ENCODE peak calls at places on chromosomes 6 and 20, in six cellular contexts. One of them, this sample, is unnamed.

GRCh38 chr6:170485159-170485558 is 67.9 kb downstream of the PSMB1 start:
- DNase-seq in iris pigment epithelial cell: peak
- DNase-seq in ecto neural progenitor cell: no peak
- DNase-seq in AG09309: no peak
- DNase-seq in M059J: no peak
- DNase-seq in NCI-H524: no peak
- DNase-seq in this sample: no peak

GRCh38 chr6:1613631-1614447 is 4.1 kb downstream of the FOXC1 start:
- DNase-seq in iris pigment epithelial cell: peak
- DNase-seq in ecto neural progenitor cell: peak
- DNase-seq in AG09309: no peak
- DNase-seq in M059J: no peak
- DNase-seq in NCI-H524: no peak
- DNase-seq in this sample: no peak

GRCh38 chr6:154614101-154614500 is 103.6 kb upstream of the CNKSR3 start:
- DNase-seq in iris pigment epithelial cell: peak
- DNase-seq in ecto neural progenitor cell: no peak
- DNase-seq in AG09309: no peak
- DNase-seq in M059J: peak
- DNase-seq in NCI-H524: no peak
- DNase-seq in this sample: no peak

GRCh38 chr6:34517461-34517868 is 38.7 kb downstream of the SPDEF start:
- DNase-seq in iris pigment epithelial cell: no peak
- DNase-seq in ecto neural progenitor cell: no peak
- DNase-seq in AG09309: no peak
- DNase-seq in M059J: no peak
- DNase-seq in NCI-H524: no peak
- DNase-seq in this sample: no peak

GRCh38 chr6:57822896-57823358 is 505.5 kb downstream of the PRIM2 start:
- DNase-seq in iris pigment epithelial cell: peak
- DNase-seq in ecto neural progenitor cell: no peak
- DNase-seq in AG09309: no peak
- DNase-seq in M059J: no peak
- DNase-seq in NCI-H524: no peak
- DNase-seq in this sample: no peak

GRCh38 chr6:148624025-148624424 is 122.8 kb upstream of the UST start:
- DNase-seq in iris pigment epithelial cell: peak
- DNase-seq in ecto neural progenitor cell: no peak
- DNase-seq in AG09309: no peak
- DNase-seq in M059J: peak
- DNase-seq in NCI-H524: no peak
- DNase-seq in this sample: no peak

GRCh38 chr6:87483929-87484328 is 11.2 kb downstream of the SLC35A1 start:
- DNase-seq in iris pigment epithelial cell: peak
- DNase-seq in ecto neural progenitor cell: peak
- DNase-seq in AG09309: no peak
- DNase-seq in M059J: peak
- DNase-seq in NCI-H524: no peak
- DNase-seq in this sample: no peak

GRCh38 chr6:109867970-109868358 is 110.1 kb upstream of the GPR6 start:
- DNase-seq in iris pigment epithelial cell: peak
- DNase-seq in ecto neural progenitor cell: no peak
- DNase-seq in AG09309: peak
- DNase-seq in M059J: peak
- DNase-seq in NCI-H524: no peak
- DNase-seq in this sample: no peak

GRCh38 chr6:3281669-3282460 is 23.1 kb downstream of the PSMG4 start:
- DNase-seq in iris pigment epithelial cell: peak
- DNase-seq in ecto neural progenitor cell: no peak
- DNase-seq in AG09309: peak
- DNase-seq in M059J: peak
- DNase-seq in NCI-H524: no peak
- DNase-seq in this sample: no peak

GRCh38 chr6:139486476-139486799 is 112.0 kb upstream of the CITED2 start:
- DNase-seq in iris pigment epithelial cell: no peak
- DNase-seq in ecto neural progenitor cell: no peak
- DNase-seq in AG09309: no peak
- DNase-seq in M059J: no peak
- DNase-seq in NCI-H524: no peak
- DNase-seq in this sample: no peak

GRCh38 chr6:105740946-105741605 is 338.2 kb upstream of the PREP start:
- DNase-seq in iris pigment epithelial cell: no peak
- DNase-seq in ecto neural progenitor cell: no peak
- DNase-seq in AG09309: peak
- DNase-seq in M059J: peak
- DNase-seq in NCI-H524: no peak
- DNase-seq in this sample: no peak

GRCh38 chr20:34543457-34544056 is 15.0 kb upstream of the MAP1LC3A start:
- DNase-seq in iris pigment epithelial cell: no peak
- DNase-seq in ecto neural progenitor cell: no peak
- DNase-seq in AG09309: no peak
- DNase-seq in M059J: no peak
- DNase-seq in NCI-H524: no peak
- DNase-seq in this sample: no peak

GRCh38 chr6:139443226-139444112 is 69.0 kb upstream of the CITED2 start:
- DNase-seq in iris pigment epithelial cell: peak
- DNase-seq in ecto neural progenitor cell: no peak
- DNase-seq in AG09309: no peak
- DNase-seq in M059J: no peak
- DNase-seq in NCI-H524: no peak
- DNase-seq in this sample: no peak

GRCh38 chr20:24016560-24016959 is 28.0 kb upstream of the GGTLC1 start:
- DNase-seq in iris pigment epithelial cell: no peak
- DNase-seq in ecto neural progenitor cell: no peak
- DNase-seq in AG09309: no peak
- DNase-seq in M059J: no peak
- DNase-seq in NCI-H524: no peak
- DNase-seq in this sample: no peak

GRCh38 chr6:158762787-158763439 is 56.3 kb downstream of the EZR start:
- DNase-seq in iris pigment epithelial cell: no peak
- DNase-seq in ecto neural progenitor cell: no peak
- DNase-seq in AG09309: no peak
- DNase-seq in M059J: no peak
- DNase-seq in NCI-H524: no peak
- DNase-seq in this sample: no peak

GRCh38 chr6:19301980-19302379 is 535.2 kb upstream of the ID4 start:
- DNase-seq in iris pigment epithelial cell: peak
- DNase-seq in ecto neural progenitor cell: no peak
- DNase-seq in AG09309: peak
- DNase-seq in M059J: peak
- DNase-seq in NCI-H524: no peak
- DNase-seq in this sample: no peak

GRCh38 chr6:528989-529388 is 127.9 kb downstream of the HUS1B start:
- DNase-seq in iris pigment epithelial cell: no peak
- DNase-seq in ecto neural progenitor cell: no peak
- DNase-seq in AG09309: no peak
- DNase-seq in M059J: no peak
- DNase-seq in NCI-H524: no peak
- DNase-seq in this sample: no peak

GRCh38 chr6:39923394-39923793 is 10.9 kb downstream of the MOCS1 start:
- DNase-seq in iris pigment epithelial cell: no peak
- DNase-seq in ecto neural progenitor cell: no peak
- DNase-seq in AG09309: no peak
- DNase-seq in M059J: no peak
- DNase-seq in NCI-H524: no peak
- DNase-seq in this sample: no peak

GRCh38 chr6:153489479-153489878 is 358.4 kb upstream of the RGS17 start:
- DNase-seq in iris pigment epithelial cell: no peak
- DNase-seq in ecto neural progenitor cell: no peak
- DNase-seq in AG09309: no peak
- DNase-seq in M059J: no peak
- DNase-seq in NCI-H524: no peak
- DNase-seq in this sample: no peak

GRCh38 chr20:10581823-10582222 is 92.0 kb downstream of the JAG1 start:
- DNase-seq in iris pigment epithelial cell: peak
- DNase-seq in ecto neural progenitor cell: no peak
- DNase-seq in AG09309: no peak
- DNase-seq in M059J: peak
- DNase-seq in NCI-H524: no peak
- DNase-seq in this sample: no peak

GRCh38 chr20:4472906-4473305 is 248.8 kb upstream of the PRND start:
- DNase-seq in iris pigment epithelial cell: no peak
- DNase-seq in ecto neural progenitor cell: no peak
- DNase-seq in AG09309: no peak
- DNase-seq in M059J: peak
- DNase-seq in NCI-H524: no peak
- DNase-seq in this sample: no peak

GRCh38 chr6:88573971-88574370 is 389.4 kb downstream of the RNGTT start:
- DNase-seq in iris pigment epithelial cell: no peak
- DNase-seq in ecto neural progenitor cell: peak
- DNase-seq in AG09309: no peak
- DNase-seq in M059J: no peak
- DNase-seq in NCI-H524: peak
- DNase-seq in this sample: no peak

This sample was measured in type B pancreatic cell.